ENCODE peak calls at places on chromosomes 3 and 15, in four cellular contexts. M is NCI-H1436; U is hepatic stellate cell; J is activated CD4-positive, alpha-beta T cell treated with anti-CD3 and anti-CD28 coated beads, Interleukin-2, amount 50 U/mL, for 4 hours. K is an unnamed sample.

GRCh38 chr3:45435961-45436360 is 47.6 kb downstream of the LARS2 start:
- DNase-seq in M (no peak), U (no peak), J (no peak), K (no peak)

GRCh38 chr3:157786618-157787017 is 283.4 kb upstream of the VEPH1 start:
- DNase-seq in U (no peak), J (no peak), M (no peak), K (no peak)

GRCh38 chr15:48330045-48330840 is 986 bp upstream of the DUT start:
- DNase-seq in M (no peak), U (no peak), J (no peak), K (no peak)

GRCh38 chr3:78822741-78823140 is 945.1 kb downstream of the ROBO1 start:
- DNase-seq in J (no peak), U (no peak), M (no peak), K (no peak)

GRCh38 chr15:63923993-63924950 is 90.5 kb upstream of the HERC1 start:
- DNase-seq in M (no peak), J (no peak), U (no peak), K (no peak)

GRCh38 chr15:98713585-98714001 is 65.3 kb downstream of the IGF1R start:
- DNase-seq in U (no peak), M (no peak), J (no peak), K (no peak)

GRCh38 chr3:139127101-139127500 is 82.4 kb upstream of the PRR23C start:
- DNase-seq in J (no peak), M (no peak), U (peak; percentile 26), K (peak; percentile 37)

GRCh38 chr3:81726132-81726531 is 35.3 kb downstream of the GBE1 start:
- DNase-seq in M (no peak), U (no peak), J (no peak), K (peak; percentile 35)

GRCh38 chr3:119240101-119240581 is 537 bp downstream of the B4GALT4 start:
- DNase-seq in U (peak; percentile 10), M (no peak), J (no peak), K (no peak)

GRCh38 chr15:63389902-63390301 is 8.3 kb upstream of the CA12 start:
- DNase-seq in J (no peak), U (no peak), M (peak; percentile 44), K (no peak)

GRCh38 chr3:126389112-126389791 is 5.5 kb upstream of the CFAP100 start:
- DNase-seq in M (no peak), J (no peak), U (peak; percentile 82), K (peak; percentile 41)

GRCh38 chr15:69045810-69046209 is 31.3 kb downstream of the NOX5 start:
- DNase-seq in M (no peak), U (no peak), J (no peak), K (no peak)

GRCh38 chr15:60635507-60636352 is 156.8 kb upstream of the ICE2 start:
- DNase-seq in U (no peak), M (no peak), J (no peak), K (no peak)

GRCh38 chr3:128845119-128845518 is 34.3 kb upstream of the ACAD9 start:
- DNase-seq in U (no peak), M (no peak), J (no peak), K (no peak)

GRCh38 chr3:20173844-20174410 is 12.1 kb downstream of the SGO1 start:
- DNase-seq in M (peak; percentile 30), J (no peak), U (no peak), K (no peak)

GRCh38 chr3:82157952-82158351 is 396.5 kb upstream of the GBE1 start:
- DNase-seq in U (peak; percentile 5), M (no peak), J (no peak), K (no peak)

GRCh38 chr3:186974824-186975281 is 44.5 kb downstream of the ST6GAL1 start:
- DNase-seq in M (no peak), J (no peak), U (no peak), K (no peak)

GRCh38 chr3:133506215-133506901 is 67.1 kb upstream of the CDV3 start:
- DNase-seq in J (no peak), U (no peak), M (no peak), K (no peak)

GRCh38 chr3:71062920-71063767 is 520.4 kb downstream of the FOXP1 start:
- DNase-seq in M (no peak), U (no peak), J (no peak), K (no peak)

GRCh38 chr3:172586447-172586846 is 63.2 kb upstream of the TNFSF10 start:
- DNase-seq in U (no peak), J (no peak), M (no peak), K (no peak)

GRCh38 chr3:189144645-189145044 is 27.1 kb upstream of the TPRG1 start:
- DNase-seq in J (no peak), M (peak; percentile 67), U (no peak), K (no peak)

K was measured in AG09309.